ENCODE peak calls at places on chromosome 16, in six cellular contexts. F is tibial artery, I is A549, G is ascending aorta, Y is cardiac muscle cell, L is PC-3. P is an unnamed sample. For H3K4me1, the result is how much of the 10 kb centered on the place peaks cover.

GRCh38 chr16:20300312-20301097 is 26.8 kb downstream of the GP2 start:
- DNase-seq in I (peak), Y (peak), L (peak), F (peak), G (no peak), P (peak)

GRCh38 chr16:79897444-79898146 is 297.1 kb upstream of the MAF start:
- DNase-seq in L (no peak), I (no peak), G (no peak), F (no peak), Y (no peak), P (no peak)

GRCh38 chr16:59210955-59211541 is 476.9 kb upstream of the GOT2 start:
- DNase-seq in I (peak), F (no peak), Y (peak), L (no peak), G (peak), P (no peak)

GRCh38 chr16:78553268-78554044 is 454.0 kb downstream of the WWOX start:
- DNase-seq in Y (no peak), G (no peak), L (no peak), F (no peak), I (no peak), P (no peak)

GRCh38 chr16:55543470-55543869 is 23.0 kb upstream of the CAPNS2 start:
- DNase-seq in Y (peak), I (no peak), G (no peak), F (no peak), L (peak), P (no peak)

GRCh38 chr16:28324235-28324886 is 32.0 kb downstream of the SBK1 start:
- DNase-seq in L (peak), I (no peak), G (no peak), Y (no peak), F (no peak), P (no peak)

GRCh38 chr16:3909791-3910583 is 29.5 kb upstream of the CREBBP start:
- DNase-seq in G (no peak), Y (no peak), F (no peak), L (no peak), I (no peak), P (no peak)

GRCh38 chr16:6020162-6020980 is 922.8 kb upstream of the EEF2KMT start:
- DNase-seq in L (no peak), I (no peak), F (no peak), Y (peak), G (no peak), P (no peak)

GRCh38 chr16:1054660-1055556 is 17.6 kb upstream of the SSTR5 start:
- DNase-seq in Y (peak), I (peak), G (no peak), L (peak), F (no peak), P (no peak)

GRCh38 chr16:81513204-81514040 is 68.8 kb downstream of the CMIP start:
- DNase-seq in F (peak), G (no peak), Y (peak), L (no peak), I (no peak), P (no peak)

GRCh38 chr16:23836404-23837291 is 865 bp downstream of the PRKCB start:
- DNase-seq in I (no peak), G (no peak), F (no peak), Y (peak), L (no peak), P (no peak)

GRCh38 chr16:49437344-49437743 is 63.7 kb downstream of the C16orf78 start:
- DNase-seq in Y (no peak), G (no peak), I (no peak), L (no peak), F (no peak), P (no peak)

GRCh38 chr16:12327971-12328726 is 351.6 kb downstream of the SNX29 start:
- DNase-seq in G (no peak), Y (peak), I (no peak), L (no peak), F (no peak), P (no peak)

GRCh38 chr16:19735074-19735867 is 17.2 kb downstream of the IQCK start:
- DNase-seq in I (no peak), G (peak), F (no peak), Y (no peak), L (no peak), P (no peak)

GRCh38 chr16:4388275-4389021 is 16.8 kb downstream of the VASN start:
- DNase-seq in I (no peak), Y (peak), L (no peak), G (peak), F (no peak), P (no peak)

GRCh38 chr16:21986692-21987246 is 14.1 kb downstream of the PDZD9 start:
- DNase-seq in I (no peak), Y (no peak), G (no peak), L (no peak), F (no peak), P (no peak)

GRCh38 chr16:48369765-48370164 is 15.4 kb downstream of the SIAH1 start:
- DNase-seq in F (no peak), Y (no peak), L (no peak), I (no peak), G (no peak), P (no peak)

GRCh38 chr16:66703359-66704215 is 7.0 kb upstream of the CMTM4 start:
- DNase-seq in L (no peak), I (no peak), G (no peak), F (no peak), Y (no peak), P (no peak)

GRCh38 chr16:14486520-14487303 is 143.3 kb downstream of the PARN start:
- DNase-seq in I (peak), L (peak), Y (peak), G (peak), F (peak), P (no peak)

GRCh38 chr16:66588981-66589713 is 9.9 kb downstream of the CMTM2 start:
- DNase-seq in I (peak), L (peak), G (no peak), F (peak), Y (no peak), P (no peak)

GRCh38 chr16:26665166-26665939 is 401.4 kb upstream of the C16orf82 start:
- DNase-seq in L (no peak), Y (no peak), G (no peak), F (no peak), I (no peak), P (no peak)

DNA sequence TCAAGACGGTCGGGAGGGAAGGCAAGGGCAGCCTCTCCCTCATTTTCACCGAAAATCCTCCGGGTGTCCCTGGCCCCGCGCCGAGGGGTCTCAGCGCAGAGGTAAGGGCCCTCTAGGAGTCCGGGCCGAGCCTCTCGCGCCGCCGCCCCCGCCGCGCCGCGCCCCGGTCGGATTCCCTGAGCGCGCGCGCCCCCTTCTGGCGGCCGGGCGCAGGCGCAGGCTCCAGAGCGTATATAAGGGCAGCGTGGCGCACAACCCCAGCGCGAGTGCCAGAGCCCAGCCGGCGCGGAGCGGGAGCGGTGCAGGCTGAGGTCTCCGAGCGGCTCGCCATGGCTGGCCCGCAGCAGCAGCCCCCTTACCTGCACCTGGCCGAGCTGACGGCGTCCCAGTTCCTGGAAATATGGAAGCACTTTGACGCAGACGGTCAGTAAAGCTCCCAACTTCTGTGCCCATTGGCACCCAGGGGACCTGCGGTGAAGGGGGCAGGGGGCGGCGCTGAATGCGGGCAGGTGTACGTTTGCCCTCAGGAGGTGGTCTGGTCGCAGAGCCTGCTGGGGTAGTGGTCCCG is at the start of gene CALB2:
- DNase-seq in I (peak), L (peak), Y (peak), G (peak), F (peak), P (no peak)
- TF ChIP-seq CTCF in I (peak), L (peak), Y (peak), G (peak), F (peak), P (peak)

GRCh38 chr16:57001026-57001669 is 11.8 kb downstream of the NLRC5 start:
- DNase-seq in L (no peak), Y (no peak), G (no peak), I (no peak), F (no peak), P (no peak)

GRCh38 chr16:57003439-57004386 is 14.4 kb downstream of the NLRC5 start:
- DNase-seq in F (no peak), G (no peak), I (no peak), L (no peak), Y (no peak), P (no peak)

GRCh38 chr16:57007050-57007449 is 17.7 kb downstream of the NLRC5 start:
- DNase-seq in I (no peak), L (no peak), F (no peak), Y (no peak), G (no peak), P (no peak)

GRCh38 chr16:57007530-57007929 is 18.2 kb downstream of the NLRC5 start:
- DNase-seq in Y (no peak), L (no peak), G (no peak), F (no peak), I (no peak), P (no peak)

DNA sequence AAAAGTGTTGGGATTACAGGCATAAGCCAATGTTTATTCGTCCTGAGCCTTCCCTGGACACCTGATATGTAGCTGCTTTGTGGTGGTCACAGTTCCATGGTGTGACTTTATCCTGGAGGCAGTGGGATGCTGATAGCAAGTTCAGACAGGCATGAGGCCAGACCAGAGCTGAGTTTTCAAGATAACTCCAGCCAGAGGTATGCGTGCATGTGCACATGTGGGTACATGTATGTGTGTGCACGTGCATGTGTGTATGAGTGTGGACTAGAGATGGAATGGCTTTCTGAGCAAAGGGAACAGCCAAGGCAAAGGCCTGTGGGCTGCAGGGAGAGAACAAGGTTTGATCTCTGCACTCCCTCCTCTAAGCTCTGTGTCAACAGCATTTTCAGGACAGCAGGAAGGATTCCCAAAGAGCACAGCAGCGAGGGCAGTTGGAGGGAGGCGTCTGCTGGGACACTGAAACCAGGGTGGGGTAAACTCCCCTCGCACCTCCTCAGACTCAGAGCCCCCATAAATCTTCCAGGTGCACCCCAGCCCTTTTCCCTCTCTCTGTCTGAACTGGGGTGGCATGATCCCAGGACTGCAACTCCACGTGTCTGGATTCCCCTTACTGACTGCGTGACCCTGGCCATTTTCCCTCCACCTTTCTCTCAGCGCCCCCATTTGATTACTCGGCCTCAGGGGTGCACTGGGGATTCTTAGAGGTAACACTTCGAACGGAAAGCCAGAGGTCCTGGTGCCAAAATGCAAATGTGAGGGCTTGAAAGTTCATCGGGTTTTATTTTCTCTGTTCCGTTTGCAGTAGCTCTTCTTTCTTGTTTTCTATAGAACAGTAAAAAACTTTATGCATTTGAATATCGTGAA is 15.3 kb downstream of the NLRC5 start:
- DNase-seq in F (no peak), I (no peak), L (no peak), Y (no peak), G (no peak), P (no peak)
- H3K4me1 ChIP-seq in F (under half), I (under half), L (under half), Y (under half), G (under half), P (under half)

DNA sequence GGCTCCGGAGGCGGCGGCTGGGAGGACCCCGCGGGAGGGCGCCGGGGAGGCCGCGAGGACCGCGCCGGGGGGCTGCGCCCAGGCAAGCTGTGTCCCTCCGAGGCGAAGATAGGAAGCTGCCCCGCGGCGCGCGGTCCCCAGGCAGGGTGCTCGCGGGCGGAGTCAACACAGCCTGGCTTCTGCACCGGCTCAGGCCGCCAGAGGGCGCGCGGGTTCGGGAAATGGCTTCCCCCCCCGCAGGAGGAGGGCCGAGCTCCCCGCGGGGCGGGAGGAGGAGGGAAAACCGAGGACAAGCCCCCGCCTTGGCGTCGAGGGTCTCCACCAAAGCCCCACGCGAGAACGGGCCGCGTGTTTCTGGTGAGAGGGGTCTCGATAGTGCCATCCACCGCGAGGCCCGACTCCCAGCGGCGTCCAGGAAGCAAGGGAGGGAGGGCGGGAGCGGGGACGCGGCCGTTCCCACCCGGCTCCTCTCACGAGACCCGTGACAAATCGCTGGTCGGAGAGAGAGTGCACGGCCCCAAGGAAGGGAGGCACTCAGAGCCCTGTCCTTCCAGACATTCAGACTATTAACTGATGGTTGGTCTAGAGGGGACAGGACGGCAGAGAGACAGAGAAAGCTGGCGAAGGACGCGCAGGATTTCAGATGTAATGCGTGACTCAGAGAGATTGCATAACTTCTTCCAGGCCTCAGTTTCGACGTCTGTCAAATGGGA is 64.4 kb upstream of the DNAJA2 start:
- DNase-seq in I (peak), F (peak), Y (peak), L (peak), G (peak), P (peak)
- TF ChIP-seq CTCF in I (peak), F (peak), Y (peak), L (peak), G (peak), P (peak)

GRCh38 chr16:89365044-89365467 is 125.3 kb downstream of the ANKRD11 start:
- DNase-seq in I (no peak), G (no peak), Y (no peak), L (peak), F (no peak), P (no peak)
- H3K4me1 ChIP-seq in I (half or more), G (under half), Y (under half), L (under half), F (half or more), P (half or more)

DNA sequence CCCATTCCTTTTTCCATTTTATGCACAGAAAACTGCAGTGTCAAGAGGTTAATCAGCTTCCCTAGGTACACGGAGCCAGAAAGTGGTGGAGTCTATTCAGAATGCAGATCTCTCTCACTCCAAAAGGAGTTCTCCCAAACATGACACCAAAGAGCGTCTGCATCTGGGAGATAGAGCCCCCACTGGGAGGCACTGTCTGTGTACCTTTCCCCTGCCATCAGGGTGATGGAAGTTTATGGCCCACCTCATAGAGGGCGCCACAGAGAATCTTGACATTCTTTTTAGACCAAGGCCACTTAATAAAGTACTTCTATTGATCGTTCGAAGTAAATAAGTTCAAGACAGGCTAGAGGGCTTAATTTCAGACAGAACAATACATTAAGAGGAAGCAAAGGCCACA is 493.7 kb upstream of the ERCC4 start:
- DNase-seq in L (no peak), Y (no peak), F (no peak), G (no peak), I (no peak), P (no peak)
- TF ChIP-seq CTCF in L (no peak), Y (no peak), F (no peak), G (no peak), I (no peak), P (no peak)

GRCh38 chr16:9115277-9115676 is 23.8 kb downstream of the HAPSTR1 start:
- DNase-seq in L (peak), I (no peak), Y (no peak), F (no peak), G (no peak), P (no peak)
- H3K4me1 ChIP-seq in L (under half), I (half or more), Y (under half), F (half or more), G (half or more), P (under half)

GRCh38 chr16:30948087-30948955 is 547 bp upstream of the ORAI3 start:
- DNase-seq in L (peak), G (peak), I (peak), Y (peak), F (peak), P (no peak)
- TF ChIP-seq CTCF in L (no peak), G (no peak), I (no peak), Y (no peak), F (no peak), P (no peak)

GRCh38 chr16:88971371-88972097 is 5.5 kb downstream of the CBFA2T3 start:
- DNase-seq in Y (no peak), L (no peak), F (no peak), I (no peak), G (no peak), P (no peak)
- H3K4me1 ChIP-seq in Y (under half), L (under half), F (under half), I (under half), G (under half), P (under half)